ENCODE peak calls at places on chromosomes 12 and 14, in ten cellular contexts. W is naive thymus-derived CD4-positive, alpha-beta T cell; O is CD8-positive, alpha-beta T cell; A is fibroblast of lung; D is DND-41; M is AG04450; C is Peyer's patch; I is endothelial cell of umbilical vein; K is effector memory CD4-positive, alpha-beta T cell; Z is tibial artery. N is an unnamed sample.

GRCh38 chr12:71439613-71440392 is at the start of gene LGR5:
- DNase-seq in W (no peak), O (no peak), A (peak; percentile 25), D (no peak), M (no peak), C (peak; percentile 64), I (peak; percentile 25), K (no peak), Z (no peak), N (no peak)

GRCh38 chr14:58082011-58082410 is 70.0 kb downstream of the ARMH4 start:
- DNase-seq in W (no peak), O (no peak), A (peak; percentile 15), D (no peak), M (no peak), C (no peak), I (no peak), K (no peak), Z (no peak), N (no peak)

GRCh38 chr14:39055786-39056474 is 47.1 kb downstream of the SEC23A start:
- DNase-seq in W (no peak), O (no peak), A (peak; percentile 9), D (peak; percentile 20), M (no peak), C (no peak), I (no peak), K (no peak), Z (no peak), N (no peak)

GRCh38 chr12:97127061-97127460 is 220.0 kb downstream of the NEDD1 start:
- DNase-seq in W (no peak), O (no peak), A (no peak), D (no peak), M (no peak), C (no peak), I (peak; percentile 37), K (no peak), Z (no peak), N (no peak)

GRCh38 chr12:119704065-119704747 is 36.3 kb downstream of the PRKAB1 start:
- DNase-seq in W (no peak), O (no peak), A (peak; percentile 20), D (no peak), M (no peak), C (no peak), I (peak; percentile 52), K (no peak), Z (no peak), N (no peak)

GRCh38 chr12:105385141-105385540 is 54.6 kb downstream of the C12orf75 start:
- DNase-seq in W (no peak), O (no peak), A (peak; percentile 57), D (no peak), M (no peak), C (no peak), I (no peak), K (no peak), Z (no peak), N (no peak)

GRCh38 chr12:103333676-103334075 is 162.1 kb downstream of the C12orf42 start:
- DNase-seq in W (no peak), O (no peak), A (no peak), D (no peak), M (no peak), C (no peak), I (no peak), K (no peak), Z (no peak), N (no peak)

GRCh38 chr12:90497923-90498545 is 456.9 kb downstream of the CCER1 start:
- DNase-seq in W (no peak), O (no peak), A (no peak), D (no peak), M (no peak), C (no peak), I (no peak), K (no peak), Z (no peak), N (no peak)

GRCh38 chr14:74531467-74531866 is 37.9 kb downstream of the ISCA2 start:
- DNase-seq in W (no peak), O (no peak), A (peak; percentile 81), D (no peak), M (no peak), C (no peak), I (peak; percentile 13), K (no peak), Z (no peak), N (no peak)

GRCh38 chr14:54211562-54212308 is 185.1 kb upstream of the CDKN3 start:
- DNase-seq in W (no peak), O (no peak), A (peak; percentile 75), D (no peak), M (no peak), C (no peak), I (peak; percentile 86), K (no peak), Z (no peak), N (no peak)

GRCh38 chr12:124305136-124305535 is 10.2 kb downstream of the RFLNA start:
- DNase-seq in W (no peak), O (no peak), A (no peak), D (no peak), M (no peak), C (no peak), I (no peak), K (no peak), Z (no peak), N (no peak)

GRCh38 chr14:95104911-95105310 is 52.4 kb downstream of the DICER1 start:
- DNase-seq in W (no peak), O (no peak), A (no peak), D (no peak), M (no peak), C (no peak), I (no peak), K (no peak), Z (no peak), N (no peak)

GRCh38 chr12:77122236-77122635 is 56.9 kb upstream of the E2F7 start:
- DNase-seq in W (no peak), O (no peak), A (peak; percentile 95), D (no peak), M (peak; percentile 76), C (no peak), I (peak; percentile 88), K (no peak), Z (no peak), N (no peak)

GRCh38 chr14:81435578-81436295 is 35.6 kb upstream of the STON2 start:
- DNase-seq in W (peak; percentile 12), O (no peak), A (peak; percentile 23), D (no peak), M (no peak), C (peak; percentile 64), I (peak; percentile 29), K (no peak), Z (peak; percentile 44), N (peak; percentile 10)

GRCh38 chr12:60760965-60761364 is 1165.1 kb downstream of the SLC16A7 start:
- DNase-seq in W (no peak), O (no peak), A (no peak), D (no peak), M (no peak), C (no peak), I (no peak), K (no peak), Z (no peak), N (no peak)

GRCh38 chr14:62691613-62692489 is 353.4 kb downstream of the KCNH5 start:
- DNase-seq in W (no peak), O (no peak), A (peak; percentile 99), D (no peak), M (peak; percentile 88), C (no peak), I (peak; percentile 49), K (no peak), Z (no peak), N (no peak)

GRCh38 chr12:45401008-45401407 is 185.1 kb downstream of the ANO6 start:
- DNase-seq in W (no peak), O (no peak), A (no peak), D (no peak), M (no peak), C (no peak), I (no peak), K (no peak), Z (no peak), N (no peak)

GRCh38 chr12:116887897-116888296 is 6.7 kb upstream of the HRK start:
- DNase-seq in W (no peak), O (no peak), A (no peak), D (no peak), M (no peak), C (no peak), I (no peak), K (no peak), Z (no peak), N (no peak)
- H3K4me3 ChIP-seq in W (no peak overlapping the region), O (no peak overlapping the region), A (no peak overlapping the region), D (no peak overlapping the region), M (no peak overlapping the region), C (no peak overlapping the region), I (no peak overlapping the region), K (no peak overlapping the region), Z (no peak overlapping the region), N (no peak overlapping the region)

GRCh38 chr12:12226187-12226586 is 40.7 kb downstream of the LRP6 start:
- DNase-seq in W (no peak), O (no peak), A (no peak), D (no peak), M (no peak), C (no peak), I (no peak), K (no peak), Z (no peak), N (no peak)
- H3K27ac ChIP-seq in W (no peak overlapping the region), O (no peak overlapping the region), A (no peak overlapping the region), D (no peak overlapping the region), M (no peak overlapping the region), C (no peak overlapping the region), I (no peak overlapping the region), K (no peak overlapping the region), Z (no peak overlapping the region), N (no peak overlapping the region)

GRCh38 chr12:34305176-34305575 is 282.9 kb downstream of the ALG10 start:
- DNase-seq in W (no peak), O (no peak), A (no peak), D (no peak), M (no peak), C (no peak), I (no peak), K (no peak), Z (no peak), N (no peak)
- H3K9me3 ChIP-seq in W (no peaks in the 10 kb centered on the region), O (no peaks in the 10 kb centered on the region), A (no peaks in the 10 kb centered on the region), D (peaks cover 78% of the 10 kb centered on the region), M (peaks cover 98% of the 10 kb centered on the region), C (peaks cover 9% of the 10 kb centered on the region), I (peaks cover 1% of the 10 kb centered on the region), K (peaks cover 3% of the 10 kb centered on the region), Z (no peaks in the 10 kb centered on the region), N (no peaks in the 10 kb centered on the region)

GRCh38 chr12:109475121-109475520 is 2.0 kb downstream of the KCTD10 start:
- DNase-seq in W (no peak), O (no peak), A (no peak), D (no peak), M (no peak), C (no peak), I (no peak), K (no peak), Z (no peak), N (no peak)
- H3K4me3 ChIP-seq in W (no peak overlapping the region), O (no peak overlapping the region), A (peak overlapping the region; percentile 80), D (no peak overlapping the region), M (peak overlapping the region; percentile 97), C (no peak overlapping the region), I (no peak overlapping the region), K (no peak overlapping the region), Z (peak overlapping the region; percentile 97), N (no peak overlapping the region)

N was measured in CD8-positive, alpha-beta memory T cell.